ENCODE peak calls at places on chromosomes 6 and 20, in five cellular contexts. One of them, this sample, is unnamed.

GRCh38 chr6:82978362-82978945 is 87.2 kb downstream of the UBE3D start:
- DNase-seq in endothelial cell of umbilical vein: no peak
- DNase-seq in A549: no peak
- DNase-seq in HepG2: no peak
- DNase-seq in K562: no peak
- DNase-seq in this sample: no peak

GRCh38 chr20:61778485-61778863 is 287.2 kb downstream of the TAF4 start:
- DNase-seq in endothelial cell of umbilical vein: no peak
- DNase-seq in A549: no peak
- DNase-seq in HepG2: no peak
- DNase-seq in K562: no peak
- DNase-seq in this sample: no peak

GRCh38 chr6:75748743-75749538 is at the start of gene MYO6:
- DNase-seq in endothelial cell of umbilical vein: peak
- DNase-seq in A549: peak
- DNase-seq in HepG2: peak
- DNase-seq in K562: peak
- DNase-seq in this sample: peak

GRCh38 chr20:51593584-51593983 is 51.1 kb upstream of the NFATC2 start:
- DNase-seq in endothelial cell of umbilical vein: no peak
- DNase-seq in A549: no peak
- DNase-seq in HepG2: no peak
- DNase-seq in K562: no peak
- DNase-seq in this sample: no peak

GRCh38 chr20:63280929-63281545 is 8.4 kb downstream of the ARFGAP1 start:
- DNase-seq in endothelial cell of umbilical vein: no peak
- DNase-seq in A549: peak
- DNase-seq in HepG2: no peak
- DNase-seq in K562: no peak
- DNase-seq in this sample: peak

GRCh38 chr20:33663161-33664084 is 1.3 kb downstream of the C20orf144 start:
- DNase-seq in endothelial cell of umbilical vein: peak
- DNase-seq in A549: peak
- DNase-seq in HepG2: peak
- DNase-seq in K562: peak
- DNase-seq in this sample: peak

GRCh38 chr20:20130399-20130798 is 78.1 kb downstream of the CFAP61 start:
- DNase-seq in endothelial cell of umbilical vein: peak
- DNase-seq in A549: no peak
- DNase-seq in HepG2: peak
- DNase-seq in K562: no peak
- DNase-seq in this sample: peak

GRCh38 chr20:63342561-63343459 is 18.3 kb downstream of the CHRNA4 start:
- DNase-seq in endothelial cell of umbilical vein: no peak
- DNase-seq in A549: no peak
- DNase-seq in HepG2: no peak
- DNase-seq in K562: no peak
- DNase-seq in this sample: no peak

GRCh38 chr20:44089987-44090674 is 96.9 kb downstream of the JPH2 start:
- DNase-seq in endothelial cell of umbilical vein: peak
- DNase-seq in A549: peak
- DNase-seq in HepG2: peak
- DNase-seq in K562: peak
- DNase-seq in this sample: peak

GRCh38 chr6:139839506-139840156 is 465.2 kb upstream of the CITED2 start:
- DNase-seq in endothelial cell of umbilical vein: no peak
- DNase-seq in A549: no peak
- DNase-seq in HepG2: no peak
- DNase-seq in K562: peak
- DNase-seq in this sample: peak

GRCh38 chr6:2021713-2022125 is 223.7 kb downstream of the GMDS start:
- DNase-seq in endothelial cell of umbilical vein: peak
- DNase-seq in A549: no peak
- DNase-seq in HepG2: no peak
- DNase-seq in K562: no peak
- DNase-seq in this sample: peak

GRCh38 chr6:125053809-125054208 is 91.6 kb downstream of the RNF217 start:
- DNase-seq in endothelial cell of umbilical vein: no peak
- DNase-seq in A549: no peak
- DNase-seq in HepG2: no peak
- DNase-seq in K562: no peak
- DNase-seq in this sample: no peak

GRCh38 chr20:43686820-43687219 is 19.9 kb downstream of the MYBL2 start:
- DNase-seq in endothelial cell of umbilical vein: no peak
- DNase-seq in A549: no peak
- DNase-seq in HepG2: no peak
- DNase-seq in K562: no peak
- DNase-seq in this sample: no peak

GRCh38 chr6:17865243-17865642 is 122.2 kb downstream of the KIF13A start:
- DNase-seq in endothelial cell of umbilical vein: no peak
- DNase-seq in A549: no peak
- DNase-seq in HepG2: no peak
- DNase-seq in K562: no peak
- DNase-seq in this sample: no peak

GRCh38 chr20:12825180-12825579 is 183.6 kb upstream of the SPTLC3 start:
- DNase-seq in endothelial cell of umbilical vein: no peak
- DNase-seq in A549: no peak
- DNase-seq in HepG2: no peak
- DNase-seq in K562: no peak
- DNase-seq in this sample: no peak

GRCh38 chr6:161168281-161168891 is 105.5 kb downstream of the AGPAT4 start:
- DNase-seq in endothelial cell of umbilical vein: peak
- DNase-seq in A549: peak
- DNase-seq in HepG2: no peak
- DNase-seq in K562: no peak
- DNase-seq in this sample: no peak

GRCh38 chr6:135935951-135936601 is 84.6 kb downstream of the PDE7B start:
- DNase-seq in endothelial cell of umbilical vein: no peak
- DNase-seq in A549: peak
- DNase-seq in HepG2: no peak
- DNase-seq in K562: no peak
- DNase-seq in this sample: no peak

GRCh38 chr20:50625986-50626677 is 65.2 kb downstream of the RIPOR3 start:
- DNase-seq in endothelial cell of umbilical vein: no peak
- DNase-seq in A549: peak
- DNase-seq in HepG2: peak
- DNase-seq in K562: peak
- DNase-seq in this sample: peak

GRCh38 chr6:26016326-26017275 is 54.0 kb downstream of the TRIM38 start:
- DNase-seq in endothelial cell of umbilical vein: peak
- DNase-seq in A549: no peak
- DNase-seq in HepG2: no peak
- DNase-seq in K562: no peak
- DNase-seq in this sample: no peak

GRCh38 chr6:41791306-41791705 is 3.8 kb downstream of the TOMM6 start:
- DNase-seq in endothelial cell of umbilical vein: no peak
- DNase-seq in A549: no peak
- DNase-seq in HepG2: no peak
- DNase-seq in K562: no peak
- DNase-seq in this sample: no peak

GRCh38 chr6:109772961-109773431 is 81.9 kb downstream of the FIG4 start:
- DNase-seq in endothelial cell of umbilical vein: no peak
- DNase-seq in A549: no peak
- DNase-seq in HepG2: no peak
- DNase-seq in K562: no peak
- DNase-seq in this sample: peak

GRCh38 chr6:170393807-170394399 is 87.3 kb downstream of the FAM120B start:
- DNase-seq in endothelial cell of umbilical vein: no peak
- DNase-seq in A549: no peak
- DNase-seq in HepG2: no peak
- DNase-seq in K562: no peak
- DNase-seq in this sample: no peak

GRCh38 chr20:51565741-51566140 is 23.2 kb upstream of the NFATC2 start:
- DNase-seq in endothelial cell of umbilical vein: no peak
- DNase-seq in A549: no peak
- DNase-seq in HepG2: no peak
- DNase-seq in K562: no peak
- DNase-seq in this sample: peak

GRCh38 chr6:35248300-35248699 is 11.2 kb upstream of the ZNF76 start:
- DNase-seq in endothelial cell of umbilical vein: no peak
- DNase-seq in A549: no peak
- DNase-seq in HepG2: no peak
- DNase-seq in K562: peak
- DNase-seq in this sample: peak

GRCh38 chr6:144653885-144654505 is 368.9 kb downstream of the UTRN start:
- DNase-seq in endothelial cell of umbilical vein: no peak
- DNase-seq in A549: no peak
- DNase-seq in HepG2: peak
- DNase-seq in K562: no peak
- DNase-seq in this sample: no peak

GRCh38 chr6:81997091-81997926 is 244.8 kb upstream of the TENT5A start:
- DNase-seq in endothelial cell of umbilical vein: no peak
- DNase-seq in A549: no peak
- DNase-seq in HepG2: no peak
- DNase-seq in K562: no peak
- DNase-seq in this sample: peak

GRCh38 chr20:7856756-7857155 is 83.5 kb downstream of the HAO1 start:
- DNase-seq in endothelial cell of umbilical vein: peak
- DNase-seq in A549: no peak
- DNase-seq in HepG2: no peak
- DNase-seq in K562: no peak
- DNase-seq in this sample: peak

GRCh38 chr20:7855545-7855944 is 84.7 kb downstream of the HAO1 start:
- DNase-seq in endothelial cell of umbilical vein: no peak
- DNase-seq in A549: no peak
- DNase-seq in HepG2: no peak
- DNase-seq in K562: no peak
- DNase-seq in this sample: no peak

GRCh38 chr20:7853493-7853892 is 86.8 kb downstream of the HAO1 start:
- DNase-seq in endothelial cell of umbilical vein: no peak
- DNase-seq in A549: no peak
- DNase-seq in HepG2: no peak
- DNase-seq in K562: no peak
- DNase-seq in this sample: no peak

GRCh38 chr20:7858851-7859250 is 81.4 kb downstream of the HAO1 start:
- DNase-seq in endothelial cell of umbilical vein: no peak
- DNase-seq in A549: no peak
- DNase-seq in HepG2: no peak
- DNase-seq in K562: no peak
- DNase-seq in this sample: no peak

GRCh38 chr20:7859371-7859802 is 80.9 kb downstream of the HAO1 start:
- DNase-seq in endothelial cell of umbilical vein: peak
- DNase-seq in A549: no peak
- DNase-seq in HepG2: peak
- DNase-seq in K562: peak
- DNase-seq in this sample: peak
- TF ChIP-seq MYC in endothelial cell of umbilical vein: no peak
- TF ChIP-seq MYC in A549: no peak
- TF ChIP-seq MYC in HepG2: no peak
- TF ChIP-seq MYC in K562: no peak
- TF ChIP-seq MYC in this sample: no peak

GRCh38 chr20:10434467-10434831 is 427 bp upstream of the MKKS start:
- DNase-seq in endothelial cell of umbilical vein: peak
- DNase-seq in A549: peak
- DNase-seq in HepG2: peak
- DNase-seq in K562: peak
- DNase-seq in this sample: peak

GRCh38 chr20:10433623-10434466 is at the start of gene MKKS:
- DNase-seq in endothelial cell of umbilical vein: peak
- DNase-seq in A549: peak
- DNase-seq in HepG2: peak
- DNase-seq in K562: peak
- DNase-seq in this sample: peak

GRCh38 chr20:10436053-10436699 is 1.1 kb downstream of the SLX4IP start:
- DNase-seq in endothelial cell of umbilical vein: no peak
- DNase-seq in A549: no peak
- DNase-seq in HepG2: no peak
- DNase-seq in K562: no peak
- DNase-seq in this sample: no peak

GRCh38 chr20:10433014-10433622 is 904 bp downstream of the MKKS start:
- DNase-seq in endothelial cell of umbilical vein: peak
- DNase-seq in A549: no peak
- DNase-seq in HepG2: peak
- DNase-seq in K562: no peak
- DNase-seq in this sample: no peak

DNA sequence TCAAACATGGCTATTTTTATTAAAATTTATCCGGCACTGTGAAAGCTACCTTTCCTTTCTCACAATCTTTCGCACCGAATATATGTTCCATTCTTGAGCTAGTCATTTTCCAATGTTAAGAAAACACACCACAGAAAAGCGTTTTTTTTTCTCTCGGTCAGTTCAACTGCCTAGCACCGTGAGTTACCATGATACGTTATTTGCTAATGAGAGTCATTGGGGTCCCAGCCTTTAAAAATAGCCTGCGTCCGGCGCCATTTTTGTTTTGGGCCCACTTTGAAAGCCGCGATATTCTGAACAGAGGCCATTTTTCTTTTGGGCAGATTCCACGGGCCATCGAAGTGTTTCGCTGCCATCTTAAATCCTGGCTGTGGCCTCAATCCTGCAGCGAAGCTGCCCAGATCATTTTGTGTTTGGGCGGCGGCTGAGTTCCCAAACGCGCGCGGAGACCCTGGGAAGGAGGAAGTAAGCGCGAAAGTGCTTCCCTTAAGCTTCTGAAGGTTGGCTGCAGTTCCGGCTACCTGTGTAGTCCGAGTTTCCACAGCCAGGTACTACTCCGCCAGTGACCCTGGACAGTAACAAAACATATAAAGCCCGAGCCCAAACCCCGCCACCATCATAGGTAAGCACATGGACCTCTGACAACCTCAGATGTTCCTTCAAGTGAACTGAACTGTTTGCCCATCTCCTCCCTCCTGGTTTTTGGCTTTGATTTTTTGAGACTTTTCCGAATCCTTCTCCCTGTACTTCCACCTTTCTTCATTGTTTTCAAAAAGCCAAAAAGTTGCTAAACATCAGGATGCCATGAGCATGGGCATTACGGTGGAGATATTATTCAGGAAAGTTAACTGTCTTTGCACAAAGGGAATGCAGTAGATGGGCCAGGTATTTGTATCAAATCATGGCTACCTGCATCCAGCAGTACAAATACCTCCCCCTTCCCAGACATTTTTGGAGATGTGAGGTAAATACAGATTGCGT is at the start of gene SLX4IP:
- DNase-seq in endothelial cell of umbilical vein: peak
- DNase-seq in A549: peak
- DNase-seq in HepG2: peak
- DNase-seq in K562: peak
- DNase-seq in this sample: peak
- TF ChIP-seq POLR2A in endothelial cell of umbilical vein: peak
- TF ChIP-seq POLR2A in A549: peak
- TF ChIP-seq POLR2A in HepG2: peak
- TF ChIP-seq POLR2A in K562: peak
- TF ChIP-seq POLR2A in this sample: peak

GRCh38 chr6:37059344-37060194 is 54.1 kb downstream of the FGD2 start:
- DNase-seq in endothelial cell of umbilical vein: peak
- DNase-seq in A549: peak
- DNase-seq in HepG2: peak
- DNase-seq in K562: peak
- DNase-seq in this sample: peak
- H3K4me3 ChIP-seq in endothelial cell of umbilical vein: no peak
- H3K4me3 ChIP-seq in A549: peak
- H3K4me3 ChIP-seq in HepG2: peak
- H3K4me3 ChIP-seq in K562: no peak
- H3K4me3 ChIP-seq in this sample: no peak

GRCh38 chr6:50842861-50843384 is 24.3 kb downstream of the TFAP2B start:
- DNase-seq in endothelial cell of umbilical vein: no peak
- DNase-seq in A549: no peak
- DNase-seq in HepG2: no peak
- DNase-seq in K562: no peak
- DNase-seq in this sample: no peak
- TF ChIP-seq MYC in endothelial cell of umbilical vein: no peak
- TF ChIP-seq MYC in A549: no peak
- TF ChIP-seq MYC in HepG2: no peak
- TF ChIP-seq MYC in K562: no peak
- TF ChIP-seq MYC in this sample: no peak